ENCODE peak calls at places on chromosomes 13 and 19, in ten cellular contexts. Y is fibroblast of pulmonary artery, E is tibial nerve, B is pancreas, L is fibroblast of mammary gland, X is cardiac muscle cell, V is AG04450, G is sigmoid colon, H is psoas muscle, C is neural progenitor cell. Q is an unnamed sample.

GRCh38 chr19:31253816-31254551 is 95.3 kb downstream of the TSHZ3 start:
- DNase-seq in Y (peak), E (no peak), B (no peak), L (no peak), X (no peak), V (peak), G (no peak), H (peak), C (no peak), Q (peak)

GRCh38 chr19:10044390-10044789 is 31.1 kb downstream of the RDH8 start:
- DNase-seq in Y (no peak), E (no peak), B (no peak), L (no peak), X (no peak), V (no peak), G (no peak), H (no peak), C (no peak), Q (no peak)

GRCh38 chr19:43504426-43505185 is at the start of gene PHLDB3:
- DNase-seq in Y (no peak), E (no peak), B (peak), L (no peak), X (peak), V (no peak), G (peak), H (peak), C (no peak), Q (no peak)

GRCh38 chr13:110017379-110017778 is 231.0 kb upstream of the IRS2 start:
- DNase-seq in Y (peak), E (no peak), B (no peak), L (peak), X (no peak), V (peak), G (no peak), H (no peak), C (no peak), Q (peak)

GRCh38 chr19:55247621-55248099 is 11.2 kb downstream of the PPP6R1 start:
- DNase-seq in Y (peak), E (no peak), B (no peak), L (peak), X (no peak), V (no peak), G (no peak), H (peak), C (no peak), Q (peak)

GRCh38 chr13:40613192-40613818 is 53.1 kb downstream of the FOXO1 start:
- DNase-seq in Y (no peak), E (no peak), B (peak), L (no peak), X (peak), V (no peak), G (peak), H (no peak), C (no peak), Q (no peak)

GRCh38 chr19:39941615-39942507 is 7.4 kb upstream of the FCGBP start:
- DNase-seq in Y (peak), E (peak), B (no peak), L (peak), X (no peak), V (no peak), G (no peak), H (no peak), C (peak), Q (peak)

GRCh38 chr13:113595131-113595530 is 10.6 kb downstream of the TFDP1 start:
- DNase-seq in Y (no peak), E (no peak), B (no peak), L (no peak), X (no peak), V (no peak), G (no peak), H (no peak), C (no peak), Q (no peak)

GRCh38 chr13:35388979-35389378 is 87.5 kb downstream of the MAB21L1 start:
- DNase-seq in Y (peak), E (no peak), B (no peak), L (peak), X (no peak), V (no peak), G (no peak), H (no peak), C (no peak), Q (peak)

GRCh38 chr13:35389535-35389934 is 87.0 kb downstream of the MAB21L1 start:
- DNase-seq in Y (no peak), E (no peak), B (no peak), L (no peak), X (no peak), V (no peak), G (no peak), H (no peak), C (no peak), Q (no peak)

GRCh38 chr13:35388456-35388855 is 88.0 kb downstream of the MAB21L1 start:
- DNase-seq in Y (peak), E (no peak), B (no peak), L (peak), X (no peak), V (no peak), G (no peak), H (no peak), C (no peak), Q (peak)

GRCh38 chr13:35392768-35393167 is 83.7 kb downstream of the MAB21L1 start:
- DNase-seq in Y (no peak), E (no peak), B (no peak), L (no peak), X (no peak), V (no peak), G (no peak), H (no peak), C (no peak), Q (no peak)

GRCh38 chr13:35393886-35394285 is 82.6 kb downstream of the MAB21L1 start:
- DNase-seq in Y (no peak), E (no peak), B (no peak), L (no peak), X (no peak), V (no peak), G (no peak), H (no peak), C (no peak), Q (no peak)
- H3K4me3 ChIP-seq in Y (no peak), E (no peak), B (no peak), L (no peak), X (no peak), V (no peak), G (no peak), H (no peak), C (no peak), Q (no peak)

GRCh38 chr19:17725422-17726078 is 6.3 kb downstream of the MAP1S start:
- DNase-seq in Y (no peak), E (no peak), B (no peak), L (no peak), X (no peak), V (no peak), G (no peak), H (no peak), C (peak), Q (no peak)
- TF ChIP-seq CTCF in Y (peak), E (no peak), B (no peak), L (no peak), X (peak), V (no peak), G (no peak), H (no peak), C (peak), Q (peak)

GRCh38 chr19:2460245-2460644 is 3.5 kb upstream of the LMNB2 start:
- DNase-seq in Y (no peak), E (no peak), B (no peak), L (no peak), X (no peak), V (no peak), G (no peak), H (no peak), C (no peak), Q (no peak)

GRCh38 chr19:2458054-2458453 is 1.3 kb upstream of the LMNB2 start:
- DNase-seq in Y (no peak), E (no peak), B (no peak), L (no peak), X (no peak), V (no peak), G (no peak), H (no peak), C (no peak), Q (no peak)

GRCh38 chr19:2462635-2463421 is 6.1 kb upstream of the LMNB2 start:
- DNase-seq in Y (peak), E (peak), B (peak), L (peak), X (peak), V (peak), G (peak), H (peak), C (peak), Q (peak)

GRCh38 chr19:2464389-2464788 is 7.6 kb upstream of the LMNB2 start:
- DNase-seq in Y (no peak), E (no peak), B (no peak), L (no peak), X (no peak), V (no peak), G (no peak), H (no peak), C (no peak), Q (peak)

GRCh38 chr19:2461751-2462634 is 5.2 kb upstream of the LMNB2 start:
- DNase-seq in Y (peak), E (no peak), B (no peak), L (peak), X (peak), V (no peak), G (no peak), H (peak), C (peak), Q (peak)
- H3K4me3 ChIP-seq in Y (peak), E (peak), B (peak), L (peak), X (peak), V (peak), G (peak), H (peak), C (peak), Q (peak)

DNA sequence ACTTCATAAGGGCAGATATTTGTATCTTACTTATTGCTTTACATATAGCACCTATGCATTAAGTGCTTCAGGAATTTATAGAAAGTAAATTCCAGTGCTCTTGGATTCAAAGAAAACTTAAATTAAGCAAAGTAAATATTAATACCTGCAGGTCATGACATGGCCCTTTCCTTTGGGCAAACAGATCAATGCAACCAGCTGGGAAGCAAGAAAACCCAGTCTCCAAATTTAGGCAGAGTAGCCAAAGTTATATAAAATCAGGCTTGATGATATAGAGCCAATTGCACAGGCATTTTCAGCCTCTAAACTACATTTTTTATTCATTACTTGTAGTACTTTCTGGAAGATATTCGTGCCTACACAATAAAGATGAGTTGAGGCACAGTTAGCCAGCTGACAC is 16.9 kb downstream of the TGDS start:
- DNase-seq in Y (no peak), E (no peak), B (no peak), L (no peak), X (no peak), V (no peak), G (no peak), H (no peak), C (no peak), Q (no peak)
- TF ChIP-seq CTCF in Y (no peak), E (no peak), B (no peak), L (no peak), X (no peak), V (no peak), G (no peak), H (no peak), C (no peak), Q (no peak)

GRCh38 chr13:46297338-46297737 is 85.6 kb downstream of the LRRC63 start:
- DNase-seq in Y (peak), E (no peak), B (no peak), L (peak), X (no peak), V (no peak), G (no peak), H (no peak), C (no peak), Q (peak)

GRCh38 chr13:46296920-46297319 is 85.2 kb downstream of the LRRC63 start:
- DNase-seq in Y (peak), E (peak), B (no peak), L (peak), X (no peak), V (peak), G (no peak), H (no peak), C (no peak), Q (peak)

GRCh38 chr13:46296465-46296822 is 84.7 kb downstream of the LRRC63 start:
- DNase-seq in Y (no peak), E (no peak), B (no peak), L (no peak), X (no peak), V (no peak), G (no peak), H (no peak), C (no peak), Q (no peak)

GRCh38 chr13:46295531-46296464 is 84.1 kb downstream of the LRRC63 start:
- DNase-seq in Y (peak), E (peak), B (no peak), L (peak), X (no peak), V (peak), G (no peak), H (peak), C (no peak), Q (peak)
- H3K4me3 ChIP-seq in Y (no peak), E (no peak), B (no peak), L (no peak), X (no peak), V (no peak), G (no peak), H (no peak), C (no peak), Q (no peak)

DNA sequence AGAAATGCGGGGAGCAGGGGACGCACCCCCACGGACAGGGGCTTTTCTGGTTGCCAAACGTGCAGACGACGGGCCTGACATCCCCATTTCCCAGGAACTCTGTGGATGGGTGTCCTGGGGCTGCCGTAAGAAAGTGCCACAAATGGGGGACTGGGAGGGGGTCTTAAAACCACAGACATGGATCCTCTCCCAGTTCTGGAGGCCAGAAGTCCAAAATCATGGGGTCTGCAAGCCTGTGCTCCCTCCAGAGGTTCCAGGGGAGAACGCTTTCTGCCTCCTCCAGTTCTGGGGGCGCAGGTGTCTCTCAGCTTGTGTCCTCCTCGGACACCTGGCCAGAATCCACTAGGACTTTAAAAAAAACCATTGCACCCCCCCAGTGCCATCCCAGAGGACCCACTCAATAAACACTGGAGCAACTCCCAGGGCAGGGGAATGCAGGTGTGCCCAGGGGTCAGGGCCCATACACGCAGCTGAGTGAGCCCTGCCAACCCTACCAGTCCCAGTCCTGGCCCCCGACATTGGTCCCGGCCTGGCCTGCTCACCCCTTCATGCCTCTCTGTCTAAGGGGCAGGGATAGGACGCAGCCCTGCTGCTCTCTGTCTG is 103.9 kb downstream of the GADD45B start:
- DNase-seq in Y (no peak), E (no peak), B (no peak), L (no peak), X (no peak), V (no peak), G (peak), H (no peak), C (no peak), Q (no peak)
- TF ChIP-seq CTCF in Y (no peak), E (peak), B (no peak), L (no peak), X (no peak), V (no peak), G (no peak), H (no peak), C (no peak), Q (no peak)

Q was measured in choroid plexus epithelial cell.